ENCODE peak calls at places on chromosomes 3 and 15, in five cellular contexts. One of them, this sample, is unnamed.
A peak's percentile ranks its signal among the peaks of the same experiment; 100 is the strongest.

GRCh38 chr15:90948506-90948905 is 6.2 kb upstream of the RCCD1 start:
- DNase-seq in fibroblast of pulmonary artery: no peak
- DNase-seq in IMR-90: no peak
- DNase-seq in cardiac fibroblast: no peak
- DNase-seq in Peyer's patch: no peak
- DNase-seq in this sample: no peak

GRCh38 chr3:22582291-22582690 is 620.8 kb upstream of the UBE2E2 start:
- DNase-seq in fibroblast of pulmonary artery: no peak
- DNase-seq in IMR-90: no peak
- DNase-seq in cardiac fibroblast: no peak
- DNase-seq in Peyer's patch: no peak
- DNase-seq in this sample: no peak

GRCh38 chr3:59425942-59426341 is 376.1 kb upstream of the CFAP20DC start:
- DNase-seq in fibroblast of pulmonary artery: no peak
- DNase-seq in IMR-90: no peak
- DNase-seq in cardiac fibroblast: no peak
- DNase-seq in Peyer's patch: no peak
- DNase-seq in this sample: no peak

GRCh38 chr3:73349657-73350056 is 275.1 kb downstream of the PDZRN3 start:
- DNase-seq in fibroblast of pulmonary artery: no peak
- DNase-seq in IMR-90: no peak
- DNase-seq in cardiac fibroblast: no peak
- DNase-seq in Peyer's patch: no peak
- DNase-seq in this sample: no peak

GRCh38 chr3:128878556-128879124 is 780 bp upstream of the ACAD9 start:
- DNase-seq in fibroblast of pulmonary artery: peak; percentile 60
- DNase-seq in IMR-90: peak; percentile 77
- DNase-seq in cardiac fibroblast: peak; percentile 65
- DNase-seq in Peyer's patch: peak; percentile 52
- DNase-seq in this sample: peak; percentile 69

GRCh38 chr3:4794331-4794730 is 184.9 kb upstream of the BHLHE40 start:
- DNase-seq in fibroblast of pulmonary artery: no peak
- DNase-seq in IMR-90: no peak
- DNase-seq in cardiac fibroblast: no peak
- DNase-seq in Peyer's patch: no peak
- DNase-seq in this sample: no peak

GRCh38 chr15:62739507-62739906 is 303.0 kb upstream of the TPM1 start:
- DNase-seq in fibroblast of pulmonary artery: peak; percentile 56
- DNase-seq in IMR-90: peak; percentile 86
- DNase-seq in cardiac fibroblast: peak; percentile 26
- DNase-seq in Peyer's patch: no peak
- DNase-seq in this sample: peak; percentile 37

GRCh38 chr15:95840004-95840403 is 490.5 kb upstream of the NR2F2 start:
- DNase-seq in fibroblast of pulmonary artery: peak; percentile 80
- DNase-seq in IMR-90: peak; percentile 93
- DNase-seq in cardiac fibroblast: peak; percentile 89
- DNase-seq in Peyer's patch: peak; percentile 49
- DNase-seq in this sample: peak; percentile 89

GRCh38 chr3:147705626-147706025 is 296.5 kb downstream of the ZIC1 start:
- DNase-seq in fibroblast of pulmonary artery: no peak
- DNase-seq in IMR-90: no peak
- DNase-seq in cardiac fibroblast: no peak
- DNase-seq in Peyer's patch: no peak
- DNase-seq in this sample: no peak

GRCh38 chr15:74598126-74598842 is 17.4 kb upstream of the CLK3 start:
- DNase-seq in fibroblast of pulmonary artery: peak; percentile 83
- DNase-seq in IMR-90: peak; percentile 81
- DNase-seq in cardiac fibroblast: peak; percentile 89
- DNase-seq in Peyer's patch: peak; percentile 97
- DNase-seq in this sample: peak; percentile 85

GRCh38 chr3:142022381-142022780 is 127.0 kb downstream of the TFDP2 start:
- DNase-seq in fibroblast of pulmonary artery: peak; percentile 7
- DNase-seq in IMR-90: no peak
- DNase-seq in cardiac fibroblast: peak; percentile 41
- DNase-seq in Peyer's patch: no peak
- DNase-seq in this sample: peak; percentile 16

GRCh38 chr15:77915261-77915960 is 162.1 kb downstream of the TBC1D2B start:
- DNase-seq in fibroblast of pulmonary artery: no peak
- DNase-seq in IMR-90: no peak
- DNase-seq in cardiac fibroblast: no peak
- DNase-seq in Peyer's patch: peak; percentile 24
- DNase-seq in this sample: no peak

GRCh38 chr3:83523470-83524073 is 1435.2 kb upstream of the CADM2 start:
- DNase-seq in fibroblast of pulmonary artery: peak; percentile 59
- DNase-seq in IMR-90: no peak
- DNase-seq in cardiac fibroblast: peak; percentile 24
- DNase-seq in Peyer's patch: no peak
- DNase-seq in this sample: peak; percentile 67

GRCh38 chr3:127070776-127071175 is 87.9 kb downstream of the PLXNA1 start:
- DNase-seq in fibroblast of pulmonary artery: no peak
- DNase-seq in IMR-90: no peak
- DNase-seq in cardiac fibroblast: no peak
- DNase-seq in Peyer's patch: no peak
- DNase-seq in this sample: no peak

GRCh38 chr3:158909870-158910269 is 108.0 kb downstream of the MFSD1 start:
- DNase-seq in fibroblast of pulmonary artery: no peak
- DNase-seq in IMR-90: no peak
- DNase-seq in cardiac fibroblast: no peak
- DNase-seq in Peyer's patch: no peak
- DNase-seq in this sample: peak; percentile 18

GRCh38 chr3:116331370-116331769 is 113.9 kb downstream of the LSAMP start:
- DNase-seq in fibroblast of pulmonary artery: no peak
- DNase-seq in IMR-90: no peak
- DNase-seq in cardiac fibroblast: no peak
- DNase-seq in Peyer's patch: no peak
- DNase-seq in this sample: no peak

GRCh38 chr3:116701070-116701469 is 8.5 kb upstream of the TUSC7 start:
- DNase-seq in fibroblast of pulmonary artery: no peak
- DNase-seq in IMR-90: no peak
- DNase-seq in cardiac fibroblast: no peak
- DNase-seq in Peyer's patch: no peak
- DNase-seq in this sample: no peak

GRCh38 chr3:149832086-149832485 is 19.1 kb downstream of the RNF13 start:
- DNase-seq in fibroblast of pulmonary artery: no peak
- DNase-seq in IMR-90: peak; percentile 53
- DNase-seq in cardiac fibroblast: peak; percentile 10
- DNase-seq in Peyer's patch: no peak
- DNase-seq in this sample: no peak

GRCh38 chr3:47432673-47433072 is 43.1 kb downstream of the SCAP start:
- DNase-seq in fibroblast of pulmonary artery: no peak
- DNase-seq in IMR-90: no peak
- DNase-seq in cardiac fibroblast: no peak
- DNase-seq in Peyer's patch: no peak
- DNase-seq in this sample: no peak

GRCh38 chr15:94312946-94313345 is 81.6 kb downstream of the MCTP2 start:
- DNase-seq in fibroblast of pulmonary artery: peak; percentile 17
- DNase-seq in IMR-90: no peak
- DNase-seq in cardiac fibroblast: peak; percentile 15
- DNase-seq in Peyer's patch: no peak
- DNase-seq in this sample: peak; percentile 60

DNA sequence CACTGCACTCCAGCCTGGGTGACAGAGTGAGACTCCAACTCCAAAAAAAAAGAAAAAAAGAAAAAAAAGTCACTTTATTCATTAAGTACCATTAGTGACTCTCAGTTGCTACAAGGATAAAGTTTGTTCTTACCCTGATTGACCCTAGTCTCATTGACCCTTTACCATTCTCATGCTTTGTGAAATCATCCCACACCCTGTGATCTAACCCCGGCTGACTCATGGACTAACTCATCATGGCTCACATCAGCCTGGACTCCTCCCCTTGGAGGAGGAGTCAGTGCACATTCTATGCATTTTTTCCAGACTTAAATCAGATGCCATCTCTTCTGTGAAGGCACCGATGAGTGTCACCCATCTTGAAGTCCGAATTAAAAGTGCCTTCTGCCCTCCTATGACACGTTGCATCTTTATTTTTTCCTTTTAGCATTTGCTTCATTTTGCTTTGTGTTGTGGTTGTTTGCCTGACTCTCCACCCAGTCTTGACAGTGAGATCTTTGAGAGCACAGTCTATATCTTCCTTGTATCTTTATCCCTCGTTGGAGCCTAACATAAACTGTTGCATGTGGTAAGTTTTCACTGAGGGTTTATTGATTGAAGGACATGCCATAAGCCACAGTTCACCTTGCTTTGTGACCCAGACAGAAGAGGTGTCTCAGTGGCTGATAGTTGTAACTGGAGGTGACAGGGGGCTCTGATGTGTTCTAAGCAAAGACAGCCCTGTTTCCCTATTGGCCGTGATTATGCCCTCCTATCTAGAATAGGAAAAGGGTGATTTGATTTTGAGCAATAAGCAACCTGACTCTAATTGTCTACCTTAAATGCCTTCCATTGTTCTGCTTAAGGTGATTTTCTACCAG is 72.1 kb downstream of the IL1RAP start:
- DNase-seq in fibroblast of pulmonary artery: peak; percentile 93
- DNase-seq in IMR-90: peak; percentile 95
- DNase-seq in cardiac fibroblast: peak; percentile 89
- DNase-seq in Peyer's patch: peak; percentile 48
- DNase-seq in this sample: peak; percentile 86
- H3K4me3 ChIP-seq in fibroblast of pulmonary artery: no peak overlapping the region
- H3K4me3 ChIP-seq in IMR-90: no peak overlapping the region
- H3K4me3 ChIP-seq in cardiac fibroblast: no peak overlapping the region
- H3K4me3 ChIP-seq in Peyer's patch: no peak overlapping the region
- H3K4me3 ChIP-seq in this sample: no peak overlapping the region

DNA sequence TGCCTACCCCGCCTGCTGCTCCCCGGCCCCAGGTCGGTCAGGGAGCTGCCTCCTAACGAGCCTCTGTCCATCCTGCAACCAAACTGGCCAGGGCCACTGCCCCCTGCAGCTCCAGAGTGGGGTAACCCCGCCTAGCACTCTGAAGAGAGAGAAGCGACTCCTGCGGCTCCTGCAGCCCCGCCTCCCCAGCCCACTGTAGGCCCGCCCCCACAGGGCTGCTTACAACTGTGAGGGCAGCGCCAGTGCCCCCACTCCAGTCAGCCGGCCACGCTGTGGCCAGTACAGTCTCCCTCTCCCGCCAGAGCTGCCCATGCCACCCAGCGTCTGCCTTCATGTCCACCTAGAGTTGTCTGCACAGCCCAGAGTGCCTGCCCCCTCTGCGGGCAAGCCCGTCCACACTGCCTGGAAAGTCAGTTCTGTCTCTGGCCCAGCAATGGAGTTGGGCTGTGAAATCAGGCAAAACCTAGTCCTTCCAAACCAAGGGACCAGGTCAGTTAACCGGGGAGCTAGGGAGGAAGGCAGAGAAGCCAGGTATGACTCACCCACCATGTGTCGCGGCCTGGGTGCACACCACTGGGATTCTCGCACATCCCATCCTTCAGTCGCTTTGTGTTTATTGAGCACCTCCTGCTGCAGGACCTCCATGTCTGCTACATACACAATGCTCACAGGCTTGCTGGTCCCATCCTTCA is 2.4 kb downstream of the UCN2 start:
- DNase-seq in fibroblast of pulmonary artery: peak; percentile 47
- DNase-seq in IMR-90: peak; percentile 64
- DNase-seq in cardiac fibroblast: peak; percentile 66
- DNase-seq in Peyer's patch: peak; percentile 64
- DNase-seq in this sample: peak; percentile 69
- TF ChIP-seq CTCF in fibroblast of pulmonary artery: peak; percentile 26
- TF ChIP-seq CTCF in IMR-90: peak; percentile 45
- TF ChIP-seq CTCF in cardiac fibroblast: peak; percentile 42
- TF ChIP-seq CTCF in Peyer's patch: no peak
- TF ChIP-seq CTCF in this sample: peak; percentile 46

DNA sequence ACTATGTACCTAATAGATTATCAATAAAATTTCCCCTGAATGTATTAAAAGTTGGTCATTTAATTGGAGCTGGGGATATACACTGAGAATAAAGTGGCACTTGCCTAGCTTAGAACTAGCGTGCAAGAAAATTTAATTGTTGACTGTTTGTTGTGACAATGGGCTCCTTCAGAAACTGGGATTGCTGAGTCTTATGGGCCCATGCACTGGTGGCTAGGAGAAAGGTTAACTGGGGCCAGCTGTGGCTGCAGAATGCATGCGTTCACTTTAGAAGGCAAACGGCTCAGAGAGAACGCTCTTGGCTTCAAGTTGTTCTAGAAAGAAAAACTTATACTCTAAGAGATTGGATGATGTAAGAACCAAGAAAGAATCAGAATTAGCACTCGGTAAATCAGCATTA is 18.7 kb upstream of the LPP start:
- DNase-seq in fibroblast of pulmonary artery: no peak
- DNase-seq in IMR-90: no peak
- DNase-seq in cardiac fibroblast: no peak
- DNase-seq in Peyer's patch: no peak
- DNase-seq in this sample: no peak
- H3K4me3 ChIP-seq in fibroblast of pulmonary artery: no peak overlapping the region
- H3K4me3 ChIP-seq in IMR-90: no peak overlapping the region
- H3K4me3 ChIP-seq in cardiac fibroblast: no peak overlapping the region
- H3K4me3 ChIP-seq in Peyer's patch: no peak overlapping the region
- H3K4me3 ChIP-seq in this sample: no peak overlapping the region

GRCh38 chr3:13462822-13463221 is 17.3 kb upstream of the HDAC11 start:
- DNase-seq in fibroblast of pulmonary artery: no peak
- DNase-seq in IMR-90: no peak
- DNase-seq in cardiac fibroblast: no peak
- DNase-seq in Peyer's patch: no peak
- DNase-seq in this sample: no peak

GRCh38 chr3:13460341-13460736 is 19.8 kb upstream of the HDAC11 start:
- DNase-seq in fibroblast of pulmonary artery: no peak
- DNase-seq in IMR-90: no peak
- DNase-seq in cardiac fibroblast: no peak
- DNase-seq in Peyer's patch: no peak
- DNase-seq in this sample: no peak

GRCh38 chr3:13462125-13462629 is 17.9 kb upstream of the HDAC11 start:
- DNase-seq in fibroblast of pulmonary artery: no peak
- DNase-seq in IMR-90: no peak
- DNase-seq in cardiac fibroblast: no peak
- DNase-seq in Peyer's patch: no peak
- DNase-seq in this sample: no peak

GRCh38 chr3:13459605-13460340 is 20.3 kb upstream of the HDAC11 start:
- DNase-seq in fibroblast of pulmonary artery: no peak
- DNase-seq in IMR-90: no peak
- DNase-seq in cardiac fibroblast: no peak
- DNase-seq in Peyer's patch: no peak
- DNase-seq in this sample: no peak

DNA sequence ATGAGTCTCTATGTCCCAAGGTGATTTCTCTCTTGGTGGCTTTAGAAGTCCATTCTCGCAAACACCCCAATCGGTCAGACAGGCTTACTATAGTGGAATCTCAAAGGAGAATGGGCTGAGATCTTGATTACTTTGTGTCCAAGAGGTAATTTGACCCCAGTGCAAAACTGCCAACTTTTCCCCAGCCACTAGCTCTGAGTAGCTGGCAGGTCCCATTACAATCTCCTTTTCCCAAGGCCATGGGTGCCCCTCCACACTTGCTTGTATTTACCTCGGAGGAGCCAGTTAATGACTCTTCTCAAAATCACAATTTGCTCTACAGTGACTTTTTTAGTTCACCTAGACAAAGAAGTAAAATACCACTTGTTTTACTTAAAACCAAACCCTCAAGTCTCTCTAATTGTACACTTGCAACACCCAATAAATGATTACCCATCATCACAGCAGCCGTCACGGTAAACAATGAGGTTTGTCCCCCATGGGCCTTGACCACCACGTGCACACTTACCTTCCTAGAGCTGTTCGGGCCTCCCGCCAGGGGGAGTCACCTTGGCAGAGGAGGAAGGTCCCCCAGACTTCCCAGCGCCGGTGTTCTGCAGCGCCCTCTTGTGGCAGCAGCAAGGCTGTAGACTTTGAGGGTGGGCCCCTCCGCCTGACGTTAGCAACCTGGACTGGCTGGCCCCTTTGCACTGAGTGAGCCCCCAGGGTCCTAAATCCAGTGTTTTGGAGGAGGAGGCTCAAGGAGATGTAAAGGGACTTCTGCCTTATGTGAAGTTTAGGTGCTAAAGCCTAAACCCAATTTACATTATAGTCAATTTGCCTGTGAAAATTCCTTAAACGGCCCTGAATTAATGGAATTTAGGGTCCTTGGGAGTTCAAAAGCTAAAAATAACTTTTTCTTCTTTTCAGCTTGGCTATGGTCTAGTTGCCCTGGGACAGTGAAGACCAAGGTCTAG is 18.7 kb upstream of the HDAC11 start:
- DNase-seq in fibroblast of pulmonary artery: peak; percentile 37
- DNase-seq in IMR-90: peak; percentile 36
- DNase-seq in cardiac fibroblast: peak; percentile 37
- DNase-seq in Peyer's patch: peak; percentile 77
- DNase-seq in this sample: peak; percentile 27
- TF ChIP-seq CTCF in fibroblast of pulmonary artery: peak; percentile 55
- TF ChIP-seq CTCF in IMR-90: peak; percentile 61
- TF ChIP-seq CTCF in cardiac fibroblast: peak; percentile 66
- TF ChIP-seq CTCF in Peyer's patch: peak; percentile 45
- TF ChIP-seq CTCF in this sample: peak; percentile 74